ENCODE peak calls at places on chromosome 18, in ten cellular contexts. M, S, U, A, V, T, Z, Y, D and P are unnamed samples. For H3K4me1, the result is how much of the 10 kb centered on the place peaks cover.

GRCh38 chr18:34809697-34810096 is 99.6 kb downstream of the DTNA start:
- DNase-seq in M (peak), S (peak), U (peak), A (peak), V (no peak), T (peak), Z (no peak), Y (peak), D (peak), P (peak)

GRCh38 chr18:7872569-7872968 is 305.5 kb downstream of the PTPRM start:
- DNase-seq in M (no peak), S (no peak), U (peak), A (peak), V (no peak), T (peak), Z (no peak), Y (no peak), D (peak), P (peak)

GRCh38 chr18:62396381-62396780 is 71.3 kb downstream of the TNFRSF11A start:
- DNase-seq in M (no peak), S (no peak), U (no peak), A (no peak), V (no peak), T (no peak), Z (no peak), Y (no peak), D (no peak), P (no peak)

GRCh38 chr18:54173980-54174611 is 50.4 kb downstream of the MBD2 start:
- DNase-seq in M (no peak), S (no peak), U (no peak), A (no peak), V (no peak), T (no peak), Z (no peak), Y (no peak), D (no peak), P (no peak)

GRCh38 chr18:68406761-68407160 is 308.1 kb downstream of the TMX3 start:
- DNase-seq in M (no peak), S (no peak), U (no peak), A (no peak), V (no peak), T (no peak), Z (no peak), Y (no peak), D (no peak), P (no peak)

GRCh38 chr18:54327818-54328217 is 29.8 kb downstream of the STARD6 start:
- DNase-seq in M (no peak), S (no peak), U (no peak), A (no peak), V (no peak), T (no peak), Z (no peak), Y (no peak), D (no peak), P (no peak)

GRCh38 chr18:27921904-27922541 is 254.9 kb downstream of the CDH2 start:
- DNase-seq in M (peak), S (peak), U (peak), A (peak), V (no peak), T (peak), Z (no peak), Y (no peak), D (peak), P (no peak)

GRCh38 chr18:35581555-35582309 is at the start of gene GALNT1:
- DNase-seq in M (peak), S (peak), U (peak), A (peak), V (no peak), T (no peak), Z (no peak), Y (no peak), D (peak), P (peak)

GRCh38 chr18:61554117-61554776 is 221.0 kb downstream of the CDH20 start:
- DNase-seq in M (no peak), S (no peak), U (no peak), A (no peak), V (no peak), T (no peak), Z (no peak), Y (no peak), D (no peak), P (peak)

GRCh38 chr18:69817335-69817935 is 130.2 kb downstream of the CD226 start:
- DNase-seq in M (no peak), S (no peak), U (no peak), A (peak), V (no peak), T (peak), Z (no peak), Y (no peak), D (peak), P (no peak)

GRCh38 chr18:44826418-44827259 is 146.0 kb downstream of the SETBP1 start:
- DNase-seq in M (no peak), S (peak), U (peak), A (peak), V (no peak), T (peak), Z (peak), Y (peak), D (peak), P (peak)

GRCh38 chr18:60372598-60372997 is at the start of gene MC4R:
- DNase-seq in M (peak), S (peak), U (peak), A (peak), V (no peak), T (peak), Z (no peak), Y (no peak), D (peak), P (peak)

GRCh38 chr18:41170346-41170745 is 784.7 kb upstream of the PIK3C3 start:
- DNase-seq in M (no peak), S (no peak), U (no peak), A (peak), V (no peak), T (no peak), Z (no peak), Y (no peak), D (peak), P (no peak)

GRCh38 chr18:79478484-79479113 is 82.9 kb downstream of the NFATC1 start:
- DNase-seq in M (no peak), S (no peak), U (no peak), A (no peak), V (no peak), T (no peak), Z (no peak), Y (peak), D (no peak), P (no peak)

GRCh38 chr18:24009246-24009645 is 5.3 kb upstream of the TTC39C start:
- DNase-seq in M (no peak), S (no peak), U (no peak), A (no peak), V (no peak), T (no peak), Z (no peak), Y (no peak), D (no peak), P (no peak)
- H3K4me1 ChIP-seq in M (under half), S (under half), U (under half), A (under half), V (half or more), T (under half), Z (under half), Y (under half), D (under half), P (under half)

DNA sequence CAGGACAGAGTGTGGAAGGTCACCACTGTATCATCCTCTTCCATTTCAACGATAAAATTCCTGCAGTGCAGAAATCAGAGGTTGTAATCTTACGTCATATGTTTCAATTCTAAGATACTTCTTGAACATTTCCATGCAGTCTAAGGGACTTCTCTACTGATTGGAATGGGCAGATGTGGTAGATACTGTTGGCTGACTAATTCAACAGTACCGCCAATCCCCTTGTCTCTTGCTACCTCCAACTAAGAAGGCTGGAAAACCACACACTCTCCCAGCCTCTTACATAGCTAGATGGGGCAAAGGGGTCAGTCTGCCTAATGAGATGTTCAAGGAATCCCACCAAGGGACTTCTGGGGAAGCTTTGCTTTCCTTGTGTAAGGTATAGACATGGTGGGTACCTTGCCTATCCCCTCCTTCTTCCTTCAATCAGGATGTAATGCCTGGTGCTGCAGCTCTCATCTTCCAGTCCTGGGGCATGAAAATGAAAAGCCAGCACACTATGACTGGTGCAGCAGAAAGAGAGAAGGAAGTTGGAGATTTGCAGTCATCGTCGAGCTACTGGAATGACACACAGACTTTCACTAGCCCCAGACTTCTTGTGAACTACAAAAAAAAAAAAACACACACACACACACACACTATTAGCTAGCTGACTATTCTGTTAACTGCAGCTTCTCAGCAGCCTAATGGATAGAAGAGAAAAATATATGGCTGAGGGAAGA is 84.1 kb downstream of the ALPK2 start:
- DNase-seq in M (no peak), S (no peak), U (no peak), A (no peak), V (no peak), T (no peak), Z (no peak), Y (no peak), D (no peak), P (no peak)
- H3K4me1 ChIP-seq in M (under half), S (under half), U (half or more), A (under half), V (half or more), T (under half), Z (under half), Y (under half), D (under half), P (under half)

DNA sequence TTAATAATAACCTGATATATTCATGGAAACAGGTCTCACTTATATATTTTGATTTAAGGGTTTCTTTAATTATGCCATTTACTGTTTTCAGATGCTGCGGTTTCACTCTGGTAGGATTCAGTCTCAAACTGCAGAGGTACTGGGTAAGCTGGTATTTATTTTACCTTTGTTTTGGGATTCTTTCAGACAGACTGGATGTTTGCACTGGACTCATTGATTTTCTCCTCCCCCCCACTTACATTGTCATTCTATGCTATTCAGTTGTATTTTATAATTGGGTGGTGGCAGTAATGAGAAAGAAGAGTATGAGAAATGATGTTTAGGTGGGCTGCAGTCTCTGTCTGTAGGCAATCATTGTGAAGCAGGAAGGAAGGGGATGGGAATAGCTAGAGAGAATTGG is 155.6 kb downstream of the AQP4 start:
- DNase-seq in M (no peak), S (no peak), U (no peak), A (no peak), V (no peak), T (no peak), Z (no peak), Y (no peak), D (no peak), P (no peak)
- H3K4me1 ChIP-seq in M (under half), S (under half), U (under half), A (under half), V (under half), T (under half), Z (under half), Y (under half), D (under half), P (under half)

GRCh38 chr18:11578799-11579198 is 30.6 kb upstream of the SLC35G4 start:
- DNase-seq in M (no peak), S (no peak), U (peak), A (no peak), V (no peak), T (no peak), Z (no peak), Y (no peak), D (no peak), P (no peak)

GRCh38 chr18:11577271-11578112 is 31.9 kb upstream of the SLC35G4 start:
- DNase-seq in M (no peak), S (no peak), U (no peak), A (no peak), V (no peak), T (no peak), Z (no peak), Y (no peak), D (no peak), P (no peak)

GRCh38 chr18:11574545-11574944 is 34.9 kb upstream of the SLC35G4 start:
- DNase-seq in M (no peak), S (no peak), U (no peak), A (no peak), V (no peak), T (no peak), Z (no peak), Y (no peak), D (no peak), P (no peak)

GRCh38 chr18:11581286-11581685 is 28.1 kb upstream of the SLC35G4 start:
- DNase-seq in M (no peak), S (no peak), U (no peak), A (no peak), V (no peak), T (no peak), Z (no peak), Y (no peak), D (no peak), P (no peak)

GRCh38 chr18:11579916-11580315 is 29.5 kb upstream of the SLC35G4 start:
- DNase-seq in M (no peak), S (no peak), U (no peak), A (no peak), V (no peak), T (no peak), Z (no peak), Y (no peak), D (no peak), P (no peak)
- H3K4me1 ChIP-seq in M (under half), S (under half), U (under half), A (under half), V (under half), T (under half), Z (under half), Y (under half), D (under half), P (under half)

GRCh38 chr18:9606039-9606438 is 8.3 kb downstream of the PPP4R1 start:
- DNase-seq in M (no peak), S (no peak), U (no peak), A (no peak), V (no peak), T (no peak), Z (no peak), Y (no peak), D (no peak), P (no peak)
- H3K4me1 ChIP-seq in M (under half), S (under half), U (under half), A (under half), V (under half), T (under half), Z (under half), Y (under half), D (under half), P (under half)

GRCh38 chr18:3667255-3668137 is 217.5 kb downstream of the TGIF1 start:
- DNase-seq in M (peak), S (no peak), U (no peak), A (no peak), V (no peak), T (no peak), Z (no peak), Y (no peak), D (no peak), P (no peak)

GRCh38 chr18:3664563-3665178 is 214.7 kb downstream of the TGIF1 start:
- DNase-seq in M (peak), S (peak), U (no peak), A (peak), V (no peak), T (peak), Z (no peak), Y (no peak), D (no peak), P (no peak)

GRCh38 chr18:3665187-3665586 is 215.2 kb downstream of the TGIF1 start:
- DNase-seq in M (no peak), S (no peak), U (no peak), A (no peak), V (no peak), T (no peak), Z (no peak), Y (no peak), D (no peak), P (no peak)

GRCh38 chr18:3665780-3666525 is 216.0 kb downstream of the TGIF1 start:
- DNase-seq in M (peak), S (peak), U (peak), A (peak), V (peak), T (peak), Z (peak), Y (peak), D (peak), P (peak)

GRCh38 chr18:3666526-3667254 is 216.7 kb downstream of the TGIF1 start:
- DNase-seq in M (peak), S (no peak), U (no peak), A (no peak), V (no peak), T (no peak), Z (no peak), Y (no peak), D (no peak), P (no peak)
- H3K4me1 ChIP-seq in M (under half), S (under half), U (under half), A (under half), V (under half), T (under half), Z (under half), Y (under half), D (under half), P (under half)

GRCh38 chr18:13449651-13450050 is 231.1 kb downstream of the LDLRAD4 start:
- DNase-seq in M (no peak), S (no peak), U (no peak), A (no peak), V (no peak), T (no peak), Z (no peak), Y (peak), D (no peak), P (no peak)

GRCh38 chr18:13450289-13451207 is 232.0 kb downstream of the LDLRAD4 start:
- DNase-seq in M (no peak), S (no peak), U (no peak), A (no peak), V (peak), T (no peak), Z (no peak), Y (peak), D (no peak), P (no peak)

GRCh38 chr18:13451661-13452447 is 233.3 kb downstream of the LDLRAD4 start:
- DNase-seq in M (peak), S (peak), U (no peak), A (no peak), V (no peak), T (peak), Z (no peak), Y (peak), D (no peak), P (no peak)

GRCh38 chr18:13452448-13452811 is 233.9 kb downstream of the LDLRAD4 start:
- DNase-seq in M (peak), S (peak), U (no peak), A (peak), V (no peak), T (peak), Z (peak), Y (peak), D (peak), P (peak)

DNA sequence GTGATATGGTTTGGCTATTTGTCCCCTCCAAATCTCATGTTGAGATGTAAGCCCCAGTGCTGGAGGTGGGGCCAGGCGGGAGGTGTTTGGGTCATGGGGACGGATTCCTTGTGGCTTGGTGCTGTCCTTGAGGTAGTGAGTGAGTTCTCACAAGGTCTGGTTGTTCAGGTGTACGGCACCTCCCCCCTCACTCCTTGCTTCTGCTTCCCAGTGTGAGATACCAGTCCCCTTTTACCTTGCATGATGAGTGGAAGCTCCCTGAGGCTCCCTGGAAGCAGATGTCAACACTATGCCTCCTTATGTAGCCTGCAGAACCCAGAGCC is 232.6 kb downstream of the LDLRAD4 start:
- DNase-seq in M (no peak), S (no peak), U (no peak), A (no peak), V (no peak), T (no peak), Z (no peak), Y (peak), D (no peak), P (no peak)
- H3K4me1 ChIP-seq in M (under half), S (under half), U (under half), A (under half), V (under half), T (under half), Z (under half), Y (under half), D (under half), P (under half)